ENCODE peak calls at places on chromosomes 13 and 19, in ten cellular contexts. B is esophagus squamous epithelium, Z is upper lobe of left lung, C is thoracic aorta, G is tibial nerve, A is mucosa of descending colon, X is GM06990, N is endodermal cell, P is thyroid gland, H is gastrocnemius medialis. K is an unnamed sample.
A peak's percentile ranks its signal among the peaks of the same experiment; 100 is the strongest.

GRCh38 chr19:33462112-33462726 is 59.4 kb downstream of the PEPD start:
- DNase-seq in B (no peak), Z (peak; percentile 15), C (no peak), G (no peak), A (no peak), X (no peak), N (peak; percentile 20), P (no peak), H (no peak), K (no peak)

GRCh38 chr19:33502991-33503790 is 18.4 kb downstream of the PEPD start:
- DNase-seq in B (no peak), Z (no peak), C (no peak), G (no peak), A (no peak), X (no peak), N (no peak), P (no peak), H (no peak), K (no peak)

GRCh38 chr13:50244355-50244912 is 229.2 kb downstream of the KCNRG start:
- DNase-seq in B (no peak), Z (no peak), C (no peak), G (no peak), A (no peak), X (no peak), N (no peak), P (no peak), H (no peak), K (no peak)

GRCh38 chr13:73656863-73657262 is 477.3 kb downstream of the KLF12 start:
- DNase-seq in B (no peak), Z (no peak), C (no peak), G (no peak), A (no peak), X (no peak), N (no peak), P (no peak), H (no peak), K (no peak)

GRCh38 chr19:54168174-54168917 is 4.6 kb downstream of the TMC4 start:
- DNase-seq in B (no peak), Z (peak; percentile 91), C (peak; percentile 62), G (peak; percentile 94), A (peak; percentile 93), X (peak; percentile 80), N (peak; percentile 99), P (peak; percentile 88), H (peak; percentile 65), K (no peak)

GRCh38 chr19:50507376-50507775 is 3.6 kb downstream of the JOSD2 start:
- DNase-seq in B (no peak), Z (no peak), C (no peak), G (no peak), A (peak; percentile 49), X (no peak), N (no peak), P (no peak), H (no peak), K (no peak)

GRCh38 chr13:106683179-106683578 is 115.2 kb upstream of the ARGLU1 start:
- DNase-seq in B (no peak), Z (no peak), C (no peak), G (no peak), A (no peak), X (no peak), N (no peak), P (no peak), H (no peak), K (no peak)

GRCh38 chr19:42143341-42144234 is 11.3 kb upstream of the POU2F2 start:
- DNase-seq in B (no peak), Z (no peak), C (no peak), G (no peak), A (no peak), X (no peak), N (peak; percentile 92), P (no peak), H (no peak), K (no peak)

GRCh38 chr19:47239610-47240296 is 8.8 kb upstream of the BBC3 start:
- DNase-seq in B (no peak), Z (peak; percentile 57), C (no peak), G (no peak), A (peak; percentile 65), X (peak; percentile 60), N (peak; percentile 87), P (peak; percentile 27), H (no peak), K (no peak)

GRCh38 chr19:12611361-12611699 is 610 bp downstream of the ZNF791 start:
- DNase-seq in B (peak; percentile 3), Z (peak; percentile 61), C (peak; percentile 38), G (peak; percentile 71), A (peak; percentile 76), X (no peak), N (peak; percentile 86), P (peak; percentile 81), H (peak; percentile 60), K (peak; percentile 9)

DNA sequence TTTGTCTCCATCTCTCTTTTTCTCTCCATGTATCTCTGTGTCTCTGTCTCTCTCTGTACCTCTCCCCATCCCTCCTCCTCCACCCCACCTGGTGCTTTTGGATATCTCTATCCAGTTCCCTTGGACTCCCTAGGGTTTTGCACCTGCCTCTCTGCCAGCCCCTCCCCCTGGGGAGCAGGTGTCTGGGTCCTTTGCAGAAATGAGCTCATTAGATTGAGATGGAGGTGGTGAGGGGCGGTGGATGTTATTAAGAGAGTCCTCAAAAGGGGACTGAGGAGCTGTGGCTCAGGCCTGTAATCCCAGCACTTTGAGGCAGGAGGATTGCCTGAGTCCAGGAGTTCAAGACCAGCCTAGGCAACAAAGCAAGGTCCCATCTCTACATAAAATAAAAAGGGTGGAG is 2.1 kb downstream of the KCNN4 start:
- DNase-seq in B (no peak), Z (no peak), C (no peak), G (no peak), A (no peak), X (no peak), N (no peak), P (no peak), H (no peak), K (no peak)
- H3K4me3 ChIP-seq in B (peak overlapping the region; percentile 60), Z (no peak overlapping the region), C (no peak overlapping the region), G (no peak overlapping the region), A (no peak overlapping the region), X (peak overlapping the region; percentile 87), N (no peak overlapping the region), P (no peak overlapping the region), H (no peak overlapping the region), K (no peak overlapping the region)

GRCh38 chr13:93515267-93515666 is 288.7 kb downstream of the GPC6 start:
- DNase-seq in B (no peak), Z (no peak), C (no peak), G (no peak), A (no peak), X (no peak), N (no peak), P (no peak), H (no peak), K (no peak)
- H3K36me3 ChIP-seq in B (no peaks in the 10 kb centered on the region), Z (no peaks in the 10 kb centered on the region), C (no peaks in the 10 kb centered on the region), G (no peaks in the 10 kb centered on the region), A (no peaks in the 10 kb centered on the region), X (no peaks in the 10 kb centered on the region), N (no peaks in the 10 kb centered on the region), P (no peaks in the 10 kb centered on the region), H (no peaks in the 10 kb centered on the region), K (no peaks in the 10 kb centered on the region)

GRCh38 chr19:31548941-31549340 is 199.7 kb upstream of the TSHZ3 start:
- DNase-seq in B (no peak), Z (no peak), C (no peak), G (no peak), A (no peak), X (no peak), N (peak; percentile 72), P (peak; percentile 41), H (no peak), K (no peak)
- TF ChIP-seq CTCF in B (no peak), Z (no peak), C (no peak), G (peak; percentile 20), A (no peak), X (no peak), N (peak; percentile 86), P (no peak), H (peak; percentile 42), K (peak; percentile 77)

GRCh38 chr13:23505007-23505406 is 65.2 kb upstream of the TNFRSF19 start:
- DNase-seq in B (no peak), Z (no peak), C (no peak), G (no peak), A (no peak), X (no peak), N (no peak), P (no peak), H (no peak), K (peak; percentile 44)
- H3K4me3 ChIP-seq in B (no peak overlapping the region), Z (no peak overlapping the region), C (no peak overlapping the region), G (no peak overlapping the region), A (no peak overlapping the region), X (no peak overlapping the region), N (no peak overlapping the region), P (no peak overlapping the region), H (no peak overlapping the region), K (peak overlapping the region; percentile 7)

GRCh38 chr19:57789288-57789687 is 19.8 kb downstream of the ZNF586 start:
- DNase-seq in B (no peak), Z (no peak), C (no peak), G (no peak), A (no peak), X (no peak), N (no peak), P (no peak), H (no peak), K (no peak)
- H3K36me3 ChIP-seq in B (no peaks in the 10 kb centered on the region), Z (peaks cover 48% of the 10 kb centered on the region), C (peaks cover 32% of the 10 kb centered on the region), G (no peaks in the 10 kb centered on the region), A (no peaks in the 10 kb centered on the region), X (peaks cover 10% of the 10 kb centered on the region), N (peaks cover 46% of the 10 kb centered on the region), P (peaks cover 9% of the 10 kb centered on the region), H (no peaks in the 10 kb centered on the region), K (peaks cover 10% of the 10 kb centered on the region)

DNA sequence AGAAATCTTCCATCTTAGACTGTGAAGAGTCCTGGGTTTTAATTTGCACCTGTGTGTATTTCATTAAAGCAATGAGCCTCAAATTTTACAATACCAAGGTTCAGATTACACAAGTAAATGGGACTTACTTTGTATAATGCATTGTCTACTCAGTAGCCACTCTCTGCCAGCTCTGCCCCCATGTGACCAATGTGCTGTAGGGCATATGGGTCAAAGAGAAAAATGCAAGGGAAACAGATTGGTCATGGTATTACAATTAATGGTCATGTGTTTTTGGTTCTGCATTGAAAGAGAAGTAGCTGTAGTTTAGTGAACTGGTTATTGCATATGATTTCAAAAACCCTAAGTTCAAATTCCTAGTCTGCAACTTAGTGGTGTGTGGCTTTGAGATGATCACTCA is 545.5 kb downstream of the SUCLA2 start:
- DNase-seq in B (no peak), Z (peak; percentile 33), C (no peak), G (no peak), A (no peak), X (no peak), N (no peak), P (no peak), H (no peak), K (no peak)
- TF ChIP-seq CTCF in B (no peak), Z (no peak), C (no peak), G (no peak), A (no peak), X (peak; percentile 28), N (peak; percentile 66), P (no peak), H (no peak), K (no peak)

GRCh38 chr19:371501-372160 is 27.0 kb upstream of the MIER2 start:
- DNase-seq in B (no peak), Z (no peak), C (no peak), G (no peak), A (no peak), X (no peak), N (peak; percentile 27), P (no peak), H (no peak), K (no peak)
- H3K4me3 ChIP-seq in B (no peak overlapping the region), Z (no peak overlapping the region), C (no peak overlapping the region), G (no peak overlapping the region), A (no peak overlapping the region), X (no peak overlapping the region), N (no peak overlapping the region), P (no peak overlapping the region), H (no peak overlapping the region), K (no peak overlapping the region)

K was measured in BJ.